ENCODE peak calls at places on chromosomes 7 and 10, in ten cellular contexts. A is bronchial epithelial cell, Z is fibroblast of mammary gland, T is prostate gland, D is CD14-positive monocyte, F is GM13977, U is WERI-Rb-1, W is esophagus squamous epithelium, G is GM13976, J is psoas muscle. M is an unnamed sample.

GRCh38 chr10:56012146-56012545 is 348.9 kb downstream of the ZWINT start:
- DNase-seq in Z (no peak), U (no peak), T (no peak), A (peak; percentile 23), J (no peak), F (no peak), G (no peak), W (no peak), D (no peak), M (no peak)

GRCh38 chr10:96719850-96720421 is 378 bp downstream of the PIK3AP1 start:
- DNase-seq in J (peak; percentile 45), T (no peak), A (no peak), G (peak; percentile 82), D (peak; percentile 81), U (peak; percentile 45), Z (no peak), W (peak; percentile 31), F (peak; percentile 87), M (peak; percentile 85)

GRCh38 chr7:92767427-92767826 is 68.9 kb downstream of the CDK6 start:
- DNase-seq in D (no peak), U (no peak), F (no peak), G (no peak), W (no peak), T (no peak), Z (peak; percentile 72), J (no peak), A (peak; percentile 35), M (no peak)

GRCh38 chr7:100641463-100641859 is at the start of gene TFR2:
- DNase-seq in Z (no peak), W (no peak), T (no peak), G (no peak), J (no peak), D (no peak), U (no peak), F (no peak), A (no peak), M (no peak)

GRCh38 chr10:124290095-124290795 is 128.5 kb downstream of the OAT start:
- DNase-seq in D (peak; percentile 91), A (no peak), J (no peak), G (peak; percentile 69), T (no peak), F (peak; percentile 45), Z (peak; percentile 13), W (no peak), U (no peak), M (peak; percentile 40)

GRCh38 chr7:100832281-100832633 is 4.9 kb upstream of the EPHB4 start:
- DNase-seq in T (no peak), D (no peak), U (no peak), J (no peak), G (no peak), W (no peak), A (no peak), Z (no peak), F (no peak), M (no peak)

GRCh38 chr7:75994388-75995051 is at the start of gene TMEM120A:
- DNase-seq in T (peak; percentile 94), Z (peak; percentile 87), A (peak; percentile 72), U (peak; percentile 96), D (peak; percentile 91), W (peak; percentile 72), J (peak; percentile 99), F (peak; percentile 100), G (peak; percentile 100), M (peak; percentile 95)

GRCh38 chr7:87330316-87330715 is 15.1 kb upstream of the CROT start:
- DNase-seq in D (no peak), J (no peak), Z (no peak), G (no peak), W (no peak), T (no peak), F (no peak), U (no peak), A (no peak), M (no peak)

GRCh38 chr7:24463474-24463873 is 109.8 kb upstream of the PALS2 start:
- DNase-seq in A (no peak), T (no peak), J (no peak), W (no peak), D (no peak), G (no peak), Z (no peak), U (no peak), F (no peak), M (no peak)

GRCh38 chr10:6091630-6092029 is 2.8 kb downstream of the RBM17 start:
- DNase-seq in A (no peak), Z (no peak), W (no peak), F (no peak), J (no peak), D (no peak), G (no peak), U (no peak), T (no peak), M (peak; percentile 64)

GRCh38 chr10:83166344-83166743 is 973.0 kb upstream of the GHITM start:
- DNase-seq in W (no peak), A (no peak), U (peak; percentile 66), Z (no peak), T (no peak), J (no peak), D (no peak), G (no peak), F (no peak), M (no peak)

DNA sequence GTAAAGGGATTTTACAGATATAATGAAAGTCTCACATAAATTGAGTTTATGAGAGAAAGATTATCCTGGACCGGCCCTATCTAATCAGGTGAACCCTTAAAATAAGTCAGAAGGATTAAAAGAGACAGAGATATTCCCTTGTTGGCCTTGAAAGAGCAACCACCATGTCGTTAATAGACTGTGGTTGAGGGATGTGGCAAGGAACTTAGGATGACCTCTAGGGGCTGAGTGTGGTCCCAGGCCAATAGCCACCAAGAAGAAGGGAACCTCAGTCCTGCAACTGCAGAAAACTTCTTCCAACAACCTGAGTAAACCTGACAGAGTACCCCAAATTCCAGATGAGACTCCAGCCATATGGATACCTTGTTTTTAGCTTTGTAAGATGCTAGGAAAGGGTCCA is 121.5 kb downstream of the POLR1F start:
- DNase-seq in G (no peak), W (no peak), U (no peak), T (no peak), D (no peak), Z (no peak), A (no peak), F (no peak), J (no peak), M (no peak)
- TF ChIP-seq CTCF in G (no peak), W (no peak), U (peak; percentile 40), T (no peak), D (no peak), Z (no peak), A (no peak), F (peak; percentile 43), J (no peak), M (no peak)

DNA sequence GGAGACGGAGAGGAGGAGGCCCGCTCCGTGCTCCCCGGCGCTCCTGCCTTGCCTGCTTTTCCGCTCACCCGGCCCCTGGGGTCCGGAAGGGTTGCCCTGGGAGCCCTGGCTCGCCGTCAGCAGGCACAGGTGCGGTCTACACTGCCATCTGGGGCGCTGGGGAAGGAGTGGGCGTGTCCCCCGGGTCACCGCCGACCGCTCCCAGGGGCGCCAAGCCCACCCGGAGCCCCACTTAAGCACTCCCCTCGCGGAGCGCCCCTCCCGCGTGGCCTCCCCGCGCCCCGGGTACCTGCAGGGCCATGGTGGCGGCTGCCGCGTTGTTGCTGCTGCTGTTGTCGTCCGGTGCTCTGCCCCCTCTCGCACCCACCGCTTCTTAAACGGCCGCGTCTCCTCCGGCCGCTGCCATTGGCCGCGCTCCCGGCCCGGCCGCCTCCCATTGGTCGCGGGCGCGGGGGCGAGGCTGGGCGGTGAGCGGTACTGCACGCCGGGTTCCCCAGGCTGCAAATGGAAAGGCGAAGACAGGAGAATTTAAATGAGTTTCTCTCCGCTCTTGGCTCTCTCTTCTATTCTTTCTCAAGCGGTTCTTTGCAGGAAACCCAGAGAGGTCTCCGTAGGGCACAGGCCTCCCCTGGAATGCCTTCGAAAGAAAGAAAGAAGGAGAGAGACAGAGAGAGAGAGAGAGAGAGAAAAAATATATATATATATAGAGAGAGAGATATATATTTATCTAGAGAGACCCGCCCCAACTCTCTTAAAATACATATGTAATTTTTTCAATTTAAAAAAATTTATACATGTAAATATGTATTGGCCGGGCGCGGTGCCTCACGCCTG is at the start of gene ACBD7:
- DNase-seq in Z (peak; percentile 56), J (peak; percentile 80), U (peak; percentile 74), T (peak; percentile 67), F (peak; percentile 93), D (peak; percentile 64), A (peak; percentile 54), G (peak; percentile 93), W (peak; percentile 24), M (peak; percentile 89)
- TF ChIP-seq CTCF in Z (no peak), J (peak; percentile 61), U (no peak), T (peak; percentile 26), F (peak; percentile 5), D (peak; percentile 49), A (peak; percentile 27), G (no peak), W (peak; percentile 72), M (peak; percentile 66)

DNA sequence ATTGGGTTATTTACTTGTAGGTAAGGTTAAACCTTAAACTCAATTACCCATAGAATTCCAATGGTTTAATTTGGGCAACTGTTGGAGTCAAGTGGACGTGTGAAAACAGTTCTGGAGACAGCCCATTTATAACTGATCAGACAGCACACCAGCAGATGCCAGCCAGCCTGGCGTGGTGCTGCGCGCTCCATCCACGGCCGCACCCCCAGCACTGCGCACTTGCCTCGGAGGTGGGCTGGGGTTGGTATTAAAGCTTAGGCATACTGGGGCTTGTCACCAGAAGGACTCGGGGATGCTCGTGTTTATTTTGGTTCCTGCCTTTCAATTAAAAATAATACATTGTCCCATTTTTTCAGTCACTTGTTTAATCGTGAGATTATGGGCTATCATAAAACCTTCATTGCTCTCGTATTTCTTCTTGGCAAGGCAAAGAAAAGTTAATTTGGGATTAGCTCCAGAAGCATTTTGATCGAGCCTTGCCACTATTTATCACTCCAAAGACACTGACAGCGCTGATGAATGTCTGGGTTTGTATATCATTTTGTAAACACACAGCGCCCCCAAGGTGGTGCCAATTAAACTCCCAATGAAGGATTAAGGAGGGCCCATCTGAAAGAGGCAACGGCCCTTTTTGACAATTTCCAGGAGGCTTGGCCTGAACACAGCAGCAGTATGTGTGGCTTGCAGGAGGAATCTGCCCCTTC is 204.4 kb upstream of the CXCL12 start:
- DNase-seq in T (no peak), F (no peak), G (no peak), J (no peak), D (no peak), A (no peak), W (no peak), Z (no peak), U (no peak), M (no peak)
- TF ChIP-seq CTCF in T (no peak), F (no peak), G (no peak), J (no peak), D (no peak), A (no peak), W (no peak), Z (no peak), U (no peak), M (no peak)

DNA sequence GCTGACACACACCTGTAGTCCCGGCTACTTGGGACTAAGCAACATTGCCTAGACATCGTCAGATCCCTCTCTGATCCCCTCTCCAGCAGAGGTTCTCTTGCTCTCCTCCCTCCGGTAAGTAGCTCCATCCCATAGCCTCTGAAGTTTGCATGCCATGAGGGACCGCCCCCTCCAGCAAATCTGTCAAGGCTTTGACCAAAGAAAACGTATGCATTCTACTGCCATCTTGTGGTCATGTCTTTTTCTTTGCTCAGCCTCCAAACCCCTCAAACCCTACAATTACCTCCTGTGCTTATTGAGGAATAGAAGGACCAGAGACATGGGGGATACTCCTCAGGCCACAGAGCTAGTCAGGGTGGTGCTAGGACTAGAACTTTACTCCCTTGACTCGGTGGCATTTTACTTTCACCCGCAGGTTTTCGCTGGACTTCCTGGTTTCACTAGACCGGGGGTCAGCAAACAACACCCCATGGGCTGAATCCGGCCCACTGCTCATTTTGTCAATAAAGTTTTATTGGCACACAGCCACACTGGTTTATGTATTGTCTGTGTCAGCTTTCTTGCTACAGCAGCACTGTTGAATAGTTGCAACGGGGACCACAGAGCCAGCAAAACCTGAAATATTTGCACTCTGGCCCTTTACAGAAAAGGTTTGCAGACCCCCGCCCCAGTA is 202.6 kb upstream of the FOXK1 start:
- DNase-seq in Z (peak; percentile 31), F (peak; percentile 30), W (no peak), T (no peak), U (peak; percentile 82), G (peak; percentile 37), A (peak; percentile 44), J (peak; percentile 23), D (no peak), M (peak; percentile 37)
- TF ChIP-seq CTCF in Z (peak; percentile 27), F (peak; percentile 9), W (peak; percentile 68), T (peak; percentile 31), U (peak; percentile 68), G (no peak), A (peak; percentile 37), J (peak; percentile 15), D (no peak), M (peak; percentile 48)

M was measured in activated CD8-positive, alpha-beta T cell treated with anti-CD3 and anti-CD28 coated beads for 36 hours.